ENCODE peak calls at places on chromosomes 16 and 17, in seven cellular contexts. V is neural progenitor cell, X is lower lobe of right lung, K is sigmoid colon, B is left ventricle myocardium inferior, W is heart right ventricle, G is Peyer's patch. Y is an unnamed sample. For H3K4me1, the result is how much of the 10 kb centered on the place peaks cover.

GRCh38 chr16:75222271-75222783 is 3.5 kb downstream of the CTRB1 start:
- DNase-seq in W (no peak), V (no peak), X (peak), K (no peak), G (no peak), B (no peak), Y (no peak)

GRCh38 chr17:83107656-83108048 is 28.2 kb downstream of the METRNL start:
- DNase-seq in K (no peak), X (no peak), G (no peak), B (no peak), W (no peak), V (no peak), Y (no peak)

GRCh38 chr16:56710181-56710737 is 19.7 kb upstream of the NUP93 start:
- DNase-seq in W (no peak), V (no peak), G (no peak), B (no peak), K (no peak), X (no peak), Y (no peak)

GRCh38 chr17:6643460-6644125 is 2.7 kb downstream of the TXNDC17 start:
- DNase-seq in W (no peak), B (no peak), G (no peak), K (no peak), V (no peak), X (no peak), Y (no peak)

GRCh38 chr16:72927199-72928088 is 120.5 kb downstream of the ZFHX3 start:
- DNase-seq in V (no peak), G (no peak), K (peak), B (no peak), W (no peak), X (peak), Y (no peak)

GRCh38 chr17:35089846-35090193 is 26.3 kb upstream of the RFFL start:
- DNase-seq in G (no peak), W (peak), B (no peak), X (peak), V (peak), K (no peak), Y (no peak)

GRCh38 chr16:64122177-64122576 is 999.7 kb downstream of the CDH11 start:
- DNase-seq in X (no peak), B (no peak), G (no peak), K (no peak), V (no peak), W (no peak), Y (no peak)

GRCh38 chr16:4253394-4254150 is 11.7 kb upstream of the SRL start:
- DNase-seq in V (peak), K (peak), B (peak), X (peak), W (peak), G (peak), Y (peak)

GRCh38 chr17:79677646-79678045 is 53.1 kb upstream of the ENPP7 start:
- DNase-seq in B (peak), V (no peak), X (no peak), G (peak), K (no peak), W (no peak), Y (no peak)

GRCh38 chr16:84368327-84368996 is at the start of gene ATP2C2:
- DNase-seq in V (peak), W (no peak), X (peak), K (no peak), B (no peak), G (peak), Y (no peak)

GRCh38 chr16:89764711-89765201 is 43.4 kb downstream of the ZNF276 start:
- DNase-seq in W (peak), V (no peak), K (no peak), B (no peak), X (peak), G (peak), Y (peak)

GRCh38 chr16:66735891-66736290 is 15.5 kb downstream of the DYNC1LI2 start:
- DNase-seq in X (no peak), V (no peak), G (no peak), B (no peak), W (no peak), K (no peak), Y (no peak)

GRCh38 chr16:7284780-7285179 is 47.9 kb upstream of the RBFOX1 start:
- DNase-seq in X (no peak), K (no peak), V (no peak), W (no peak), B (no peak), G (no peak), Y (no peak)

GRCh38 chr17:55735784-55736405 is 13.2 kb upstream of the TMEM100 start:
- DNase-seq in G (no peak), K (peak), W (peak), X (no peak), B (no peak), V (peak), Y (no peak)

GRCh38 chr17:63702223-63702577 is 2.3 kb upstream of the LIMD2 start:
- DNase-seq in V (no peak), B (no peak), G (no peak), X (peak), K (no peak), W (no peak), Y (no peak)

GRCh38 chr16:24322106-24322505 is 66.0 kb downstream of the CACNG3 start:
- DNase-seq in W (no peak), G (no peak), V (no peak), K (no peak), X (no peak), B (no peak), Y (no peak)

GRCh38 chr16:20868890-20869289 is 31.3 kb downstream of the DCUN1D3 start:
- DNase-seq in X (peak), W (peak), V (peak), B (peak), G (peak), K (peak), Y (peak)

GRCh38 chr17:17959520-17960361 is 12.5 kb downstream of the TOM1L2 start:
- DNase-seq in G (no peak), B (no peak), W (no peak), V (no peak), K (no peak), X (no peak), Y (no peak)

GRCh38 chr16:80583466-80583865 is 42.7 kb downstream of the DYNLRB2 start:
- DNase-seq in G (no peak), W (peak), B (peak), K (no peak), V (no peak), X (no peak), Y (no peak)

GRCh38 chr17:50129946-50130777 is at the start of gene SAMD14:
- DNase-seq in B (no peak), X (no peak), V (peak), W (no peak), G (no peak), K (no peak), Y (peak)

GRCh38 chr16:57763290-57764005 is 27.9 kb downstream of the KATNB1 start:
- DNase-seq in W (no peak), G (no peak), K (no peak), X (peak), V (no peak), B (no peak), Y (no peak)

GRCh38 chr17:72004011-72004427 is 116.8 kb upstream of the SOX9 start:
- DNase-seq in G (no peak), W (no peak), X (no peak), B (no peak), K (no peak), V (no peak), Y (no peak)

GRCh38 chr17:57165754-57166153 is 80.7 kb downstream of the AKAP1 start:
- DNase-seq in G (no peak), V (no peak), X (no peak), B (no peak), K (no peak), W (no peak), Y (no peak)

GRCh38 chr16:70697601-70698170 is 11.8 kb upstream of the MTSS2 start:
- DNase-seq in B (no peak), V (no peak), X (no peak), W (no peak), K (no peak), G (no peak), Y (peak)

GRCh38 chr17:41518789-41519449 is at the start of gene KRT15:
- DNase-seq in X (no peak), W (no peak), K (no peak), V (no peak), B (no peak), G (no peak), Y (no peak)

GRCh38 chr17:8563024-8563776 is 67.3 kb downstream of the MYH10 start:
- DNase-seq in X (no peak), B (no peak), W (no peak), V (peak), G (no peak), K (no peak), Y (no peak)

GRCh38 chr17:8927395-8927794 is 38.1 kb downstream of the PIK3R5 start:
- DNase-seq in K (no peak), V (no peak), X (no peak), G (no peak), B (no peak), W (no peak), Y (no peak)

GRCh38 chr16:71542377-71542776 is 16.2 kb downstream of the CHST4 start:
- DNase-seq in K (no peak), B (peak), G (peak), V (peak), X (peak), W (peak), Y (peak)

GRCh38 chr17:50841949-50842354 is 6.6 kb downstream of the WFIKKN2 start:
- DNase-seq in W (peak), X (peak), G (peak), K (no peak), B (peak), V (peak), Y (peak)

GRCh38 chr16:67942200-67942509 is 1.8 kb downstream of the LCAT start:
- DNase-seq in K (no peak), G (peak), V (peak), B (no peak), X (no peak), W (no peak), Y (no peak)

GRCh38 chr17:49646391-49647255 is 31.3 kb downstream of the SPOP start:
- DNase-seq in B (no peak), X (no peak), G (no peak), W (no peak), V (no peak), K (peak), Y (peak)

GRCh38 chr17:56994009-56994792 is 16.3 kb downstream of the SCPEP1 start:
- DNase-seq in K (no peak), V (no peak), B (no peak), G (no peak), W (no peak), X (no peak), Y (no peak)

GRCh38 chr17:63609820-63610573 is 9.3 kb downstream of the TACO1 start:
- DNase-seq in K (no peak), V (no peak), W (no peak), X (no peak), G (no peak), B (no peak), Y (no peak)

GRCh38 chr16:23079683-23080221 is 69.5 kb downstream of the USP31 start:
- DNase-seq in X (no peak), G (no peak), K (no peak), B (no peak), V (no peak), W (no peak), Y (no peak)

GRCh38 chr16:67372664-67373063 is 20.6 kb downstream of the TPPP3 start:
- DNase-seq in G (no peak), V (no peak), B (no peak), X (no peak), W (peak), K (no peak), Y (no peak)

DNA sequence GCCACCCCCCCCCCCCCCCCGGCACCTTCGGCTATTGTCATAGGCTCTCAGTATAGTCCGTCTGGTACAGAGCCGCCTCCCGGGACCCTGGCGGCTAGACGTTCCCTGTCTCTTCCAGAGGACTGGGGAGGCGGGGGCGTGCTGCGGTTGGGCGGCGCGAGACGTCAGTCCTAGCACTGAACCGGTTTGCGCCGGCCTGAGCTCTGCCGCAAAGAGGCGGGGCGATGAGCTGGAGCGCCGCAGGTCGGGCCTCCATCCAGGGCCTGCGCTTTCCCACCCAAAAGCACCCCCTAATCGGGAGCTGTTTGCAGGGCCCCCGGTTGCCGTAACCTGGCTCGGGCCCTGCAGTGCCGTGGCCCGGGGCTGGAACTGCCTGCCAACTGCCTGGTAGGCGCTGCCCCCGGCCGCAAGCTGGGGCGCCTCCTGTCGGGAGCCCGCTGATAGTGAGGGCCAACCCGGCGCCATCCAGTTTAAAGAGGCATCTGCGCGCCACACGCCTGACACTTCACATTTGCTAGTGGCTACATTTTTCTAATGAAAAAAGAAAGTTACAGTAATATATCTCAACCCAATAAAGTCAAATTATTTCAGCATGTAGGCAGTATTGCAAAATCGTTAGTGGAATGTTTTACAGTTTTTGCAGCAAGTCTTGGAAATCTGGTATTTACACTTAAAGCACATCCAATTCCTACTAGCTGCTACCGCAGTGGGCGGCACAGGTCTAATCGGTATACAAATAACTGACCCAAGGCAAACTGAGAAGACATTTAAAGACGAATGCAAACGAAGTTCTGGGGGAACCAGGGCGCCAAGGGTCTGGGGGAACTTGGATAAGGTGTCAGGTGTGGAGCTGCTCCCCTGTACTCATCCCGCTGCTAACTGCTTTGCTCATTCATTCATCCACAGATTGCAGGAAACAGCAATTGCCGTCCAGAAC is 753 bp upstream of the USP22 start:
- DNase-seq in W (peak), B (peak), X (peak), V (peak), G (no peak), K (peak), Y (peak)
- H3K4me1 ChIP-seq in W (under half), B (under half), X (under half), V (under half), G (under half), K (under half), Y (under half)

GRCh38 chr16:87388818-87389134 is 3.4 kb upstream of the MAP1LC3B start:
- DNase-seq in X (no peak), B (no peak), K (no peak), W (no peak), G (no peak), V (no peak), Y (no peak)

GRCh38 chr16:87391324-87391949 is 699 bp upstream of the MAP1LC3B start:
- DNase-seq in B (peak), K (peak), G (peak), W (peak), V (peak), X (peak), Y (peak)

GRCh38 chr16:87389245-87389644 is 2.9 kb upstream of the MAP1LC3B start:
- DNase-seq in X (no peak), W (no peak), K (peak), G (no peak), B (no peak), V (no peak), Y (no peak)

GRCh38 chr16:87390641-87391323 is 1.4 kb upstream of the MAP1LC3B start:
- DNase-seq in X (peak), K (peak), B (peak), W (no peak), V (peak), G (no peak), Y (no peak)

DNA sequence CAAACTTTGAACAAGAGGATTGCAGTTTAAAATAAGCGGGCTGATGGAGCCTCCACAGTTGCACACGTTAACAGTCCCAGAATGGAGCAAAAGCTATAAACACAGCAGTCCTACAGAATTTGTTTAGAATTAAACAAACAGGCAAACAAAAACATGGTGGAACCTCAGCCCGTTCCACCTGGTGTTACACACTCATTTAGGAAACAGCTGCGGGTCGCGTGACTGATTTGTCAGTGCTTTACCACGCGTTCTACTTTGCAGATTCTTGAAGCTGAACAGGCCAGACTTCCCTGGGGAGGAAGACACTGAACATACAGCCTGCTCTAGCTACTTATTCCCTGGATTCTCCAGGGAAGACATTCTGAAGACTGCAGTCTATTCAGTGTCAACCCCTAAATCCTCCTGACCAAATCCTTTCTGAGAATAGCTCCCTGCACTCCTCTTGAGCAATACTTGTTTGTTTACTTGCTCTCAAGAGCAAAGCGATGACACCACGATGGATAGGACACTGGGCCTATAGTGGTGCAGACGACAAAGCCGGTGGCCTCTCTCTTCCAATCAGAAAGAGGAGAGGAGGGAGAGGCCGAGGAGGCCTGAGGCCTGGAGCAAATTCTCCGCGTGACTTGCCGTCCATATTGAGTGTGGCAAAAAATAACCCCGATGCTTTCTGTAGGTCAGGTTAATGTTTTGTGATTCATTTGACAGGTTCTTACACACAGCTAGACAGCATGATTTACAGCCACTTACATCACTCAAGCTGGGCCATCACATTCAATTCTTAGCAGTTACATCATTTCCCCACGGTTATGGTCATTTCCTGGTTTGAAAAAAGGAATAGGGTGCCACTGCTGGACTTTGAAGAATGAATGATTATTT is 4.0 kb upstream of the MAP1LC3B start:
- DNase-seq in B (peak), G (peak), X (peak), V (peak), W (peak), K (peak), Y (peak)
- H3K4me3 ChIP-seq in B (peak), G (peak), X (peak), V (peak), W (peak), K (no peak), Y (peak)

GRCh38 chr17:61863801-61864126 is 436 bp upstream of the BRIP1 start:
- DNase-seq in V (no peak), W (no peak), G (no peak), X (no peak), K (no peak), B (no peak), Y (no peak)

GRCh38 chr17:61868074-61868473 is 4.7 kb upstream of the BRIP1 start:
- DNase-seq in V (no peak), G (no peak), X (no peak), K (no peak), W (no peak), B (no peak), Y (no peak)

GRCh38 chr17:61862975-61863800 is at the start of gene BRIP1:
- DNase-seq in K (peak), X (peak), G (peak), B (peak), V (peak), W (peak), Y (peak)

GRCh38 chr17:61867033-61867432 is 3.7 kb upstream of the BRIP1 start:
- DNase-seq in G (no peak), V (no peak), X (no peak), K (no peak), W (no peak), B (no peak), Y (no peak)

DNA sequence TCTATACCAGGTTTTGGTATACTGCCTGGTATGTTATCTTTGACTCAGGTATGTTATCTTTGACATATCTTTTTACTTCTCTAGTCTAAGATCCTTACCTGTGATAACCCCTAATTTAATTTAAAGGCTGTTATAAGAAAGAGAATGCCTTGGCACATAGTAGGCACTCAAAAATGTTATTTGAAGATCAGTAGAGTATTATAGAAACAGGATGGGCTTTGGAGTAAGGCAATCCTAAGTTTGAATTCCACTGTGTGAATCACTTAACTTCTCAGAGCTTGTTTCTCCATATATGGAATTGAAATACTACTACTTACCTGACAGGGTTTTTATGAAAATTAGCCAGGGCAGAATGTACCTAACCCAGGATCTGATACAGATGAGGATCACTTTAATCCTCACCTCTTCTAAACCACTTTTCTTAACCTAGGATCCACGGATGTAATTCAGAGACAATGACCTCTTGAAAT is 1.2 kb downstream of the BRIP1 start:
- DNase-seq in K (no peak), X (no peak), G (no peak), W (no peak), V (no peak), B (no peak), Y (no peak)
- H3K27ac ChIP-seq in K (no peak), X (no peak), G (no peak), W (no peak), V (no peak), B (no peak), Y (no peak)

DNA sequence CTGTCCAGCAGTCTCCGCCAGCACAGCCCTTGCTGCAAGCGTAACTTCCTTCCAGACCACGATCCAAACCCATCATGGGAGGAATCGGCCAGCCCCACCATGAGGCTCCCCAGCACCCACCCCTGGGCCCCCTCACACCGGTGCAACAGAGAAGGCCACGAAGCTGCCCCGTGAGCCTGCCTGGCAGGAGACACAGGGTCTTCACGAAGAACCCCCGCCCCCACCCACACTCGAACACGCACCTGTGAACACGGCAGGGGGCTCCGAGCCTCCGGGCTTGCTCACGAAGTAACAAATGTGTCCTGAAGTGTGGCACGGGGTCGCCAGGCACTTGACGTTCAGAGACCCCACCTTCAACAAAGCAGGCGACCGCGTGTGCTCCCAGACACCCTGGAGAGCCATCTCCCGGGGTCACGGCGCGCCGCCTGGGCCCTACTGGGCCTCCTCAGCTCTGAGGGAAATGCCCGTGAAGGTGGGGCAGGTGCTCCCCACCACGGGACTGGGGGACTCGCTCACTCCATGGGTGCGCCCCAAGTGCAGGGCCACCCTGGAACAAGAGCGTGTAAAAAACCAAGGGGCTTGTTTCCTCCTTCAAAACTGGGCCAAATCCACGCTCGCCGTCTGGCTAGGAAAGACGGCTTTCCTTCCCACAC is 7.6 kb downstream of the HAGH start:
- DNase-seq in B (no peak), X (no peak), K (no peak), V (no peak), G (no peak), W (no peak), Y (peak)
- H3K4me1 ChIP-seq in B (under half), X (under half), K (under half), V (under half), G (under half), W (under half), Y (under half)

GRCh38 chr17:31389673-31390381 is 1.6 kb upstream of the RAB11FIP4 start:
- DNase-seq in V (no peak), B (no peak), G (no peak), X (no peak), W (no peak), K (no peak), Y (peak)
- H3K4me3 ChIP-seq in V (no peak), B (no peak), G (no peak), X (no peak), W (no peak), K (no peak), Y (no peak)

Y was measured in right cardiac atrium.